ENCODE peak calls at places on chromosome 4, in seven cellular contexts. Z is cardiac fibroblast, V is omental fat pad, L is iris pigment epithelial cell, A is mesothelial cell of epicardium, J is NCI-H510A, Q is GM06990. I is an unnamed sample.

GRCh38 chr4:98967916-98968315 is 27.6 kb upstream of the METAP1 start:
- DNase-seq in Q (no peak), L (no peak), A (no peak), Z (no peak), J (no peak), V (no peak), I (no peak)

GRCh38 chr4:142281999-142282398 is 564.1 kb downstream of the INPP4B start:
- DNase-seq in Z (no peak), Q (no peak), V (no peak), L (no peak), J (no peak), A (no peak), I (peak; percentile 27)

GRCh38 chr4:100782356-100782755 is 264.5 kb upstream of the EMCN start:
- DNase-seq in V (no peak), Z (no peak), J (no peak), Q (no peak), A (no peak), L (no peak), I (no peak)

GRCh38 chr4:3521621-3522325 is 10.4 kb downstream of the LRPAP1 start:
- DNase-seq in J (no peak), Q (no peak), A (no peak), V (no peak), L (no peak), Z (no peak), I (no peak)

GRCh38 chr4:16129336-16129735 is 45.5 kb upstream of the PROM1 start:
- DNase-seq in L (no peak), J (no peak), V (no peak), A (no peak), Z (no peak), Q (no peak), I (no peak)

GRCh38 chr4:180028682-180029081 is 2214.5 kb upstream of the TENM3 start:
- DNase-seq in Q (no peak), L (no peak), Z (peak; percentile 1), J (no peak), A (peak; percentile 50), V (no peak), I (peak; percentile 2)

GRCh38 chr4:111631157-111631999 is 513.9 kb upstream of the FAM241A start:
- DNase-seq in Z (peak; percentile 44), V (no peak), L (peak; percentile 37), J (no peak), Q (no peak), A (no peak), I (no peak)

GRCh38 chr4:126915999-126916625 is 716.6 kb upstream of the INTU start:
- DNase-seq in Q (no peak), J (no peak), Z (no peak), A (no peak), L (no peak), V (no peak), I (no peak)

GRCh38 chr4:75513529-75514130 is 573 bp downstream of the RCHY1 start:
- DNase-seq in J (no peak), A (no peak), L (peak; percentile 20), Q (no peak), V (no peak), Z (peak; percentile 17), I (no peak)

GRCh38 chr4:155950461-155950860 is 3.2 kb downstream of the CTSO start:
- DNase-seq in V (no peak), Q (no peak), J (no peak), L (no peak), Z (no peak), A (no peak), I (no peak)

GRCh38 chr4:120714581-120714980 is 207.9 kb downstream of the PRDM5 start:
- DNase-seq in Q (no peak), A (no peak), Z (no peak), V (no peak), L (peak; percentile 27), J (no peak), I (no peak)

GRCh38 chr4:148542922-148543623 is 100.9 kb upstream of the NR3C2 start:
- DNase-seq in Q (peak; percentile 1), V (no peak), A (no peak), L (peak; percentile 9), Z (peak; percentile 17), J (no peak), I (peak; percentile 24)

GRCh38 chr4:151853034-151853433 is 92.2 kb upstream of the GATB start:
- DNase-seq in L (no peak), Q (no peak), Z (no peak), A (no peak), J (no peak), V (no peak), I (no peak)

GRCh38 chr4:174317531-174317930 is 33.8 kb downstream of the CEP44 start:
- DNase-seq in V (no peak), Z (peak; percentile 49), A (no peak), L (peak; percentile 26), Q (no peak), J (no peak), I (no peak)

GRCh38 chr4:123418486-123418931 is 21.9 kb downstream of the SPRY1 start:
- DNase-seq in L (peak; percentile 97), A (no peak), Q (peak; percentile 30), J (peak; percentile 26), Z (peak; percentile 96), V (no peak), I (peak; percentile 93)

GRCh38 chr4:124777007-124777406 is 64.5 kb upstream of the ANKRD50 start:
- DNase-seq in J (no peak), V (no peak), L (peak; percentile 13), Q (no peak), A (no peak), Z (peak; percentile 9), I (no peak)

GRCh38 chr4:151169223-151169622 is 69.8 kb downstream of the RPS3A start:
- DNase-seq in V (no peak), J (no peak), A (peak; percentile 45), Q (no peak), Z (peak; percentile 95), L (peak; percentile 99), I (no peak)

GRCh38 chr4:185573651-185574199 is 38.4 kb upstream of the PDLIM3 start:
- DNase-seq in A (no peak), Q (no peak), V (no peak), L (peak; percentile 93), Z (peak; percentile 84), J (peak; percentile 62), I (peak; percentile 71)

GRCh38 chr4:142558851-142559250 is 287.2 kb downstream of the INPP4B start:
- DNase-seq in Z (peak; percentile 30), J (no peak), L (peak; percentile 15), A (no peak), Q (no peak), V (no peak), I (no peak)

GRCh38 chr4:88158038-88158359 is 440 bp downstream of the ABCG2 start:
- DNase-seq in V (no peak), Z (no peak), Q (no peak), A (no peak), L (no peak), J (no peak), I (no peak)

GRCh38 chr4:22733816-22734215 is 41.1 kb downstream of the GBA3 start:
- DNase-seq in Z (no peak), L (no peak), J (no peak), A (no peak), Q (no peak), V (no peak), I (no peak)

GRCh38 chr4:38109896-38110295 is 149.7 kb downstream of the PTTG2 start:
- DNase-seq in A (no peak), V (no peak), L (no peak), Z (no peak), J (no peak), Q (no peak), I (no peak)

GRCh38 chr4:95511477-95511876 is 37.3 kb downstream of the UNC5C start:
- DNase-seq in A (no peak), L (no peak), Z (no peak), J (no peak), V (no peak), Q (no peak), I (no peak)

GRCh38 chr4:42344749-42345148 is 52.5 kb upstream of the SHISA3 start:
- DNase-seq in L (no peak), V (no peak), Z (peak; percentile 45), A (no peak), J (no peak), Q (no peak), I (no peak)

GRCh38 chr4:39394706-39395105 is 12.0 kb upstream of the KLB start:
- DNase-seq in V (no peak), Q (no peak), L (no peak), A (no peak), Z (no peak), J (no peak), I (no peak)

GRCh38 chr4:2866891-2867290 is 23.2 kb downstream of the ADD1 start:
- DNase-seq in A (no peak), L (peak; percentile 60), V (no peak), Z (peak; percentile 63), Q (no peak), J (no peak), I (no peak)

GRCh38 chr4:20288047-20288650 is 36.4 kb downstream of the SLIT2 start:
- DNase-seq in V (no peak), A (no peak), L (peak; percentile 50), J (no peak), Q (no peak), Z (peak; percentile 25), I (no peak)

GRCh38 chr4:123351713-123352112 is 44.9 kb upstream of the SPRY1 start:
- DNase-seq in Z (no peak), A (no peak), Q (no peak), V (no peak), L (no peak), J (no peak), I (no peak)

GRCh38 chr4:59393780-59394179 is 1806.3 kb upstream of the ADGRL3 start:
- DNase-seq in V (no peak), A (no peak), Z (no peak), Q (no peak), J (no peak), L (no peak), I (no peak)

GRCh38 chr4:156237192-156237591 is 283.5 kb upstream of the CTSO start:
- DNase-seq in Q (no peak), A (no peak), L (no peak), V (no peak), Z (no peak), J (no peak), I (no peak)

GRCh38 chr4:183402771-183403170 is 41.7 kb upstream of the CDKN2AIP start:
- DNase-seq in A (no peak), L (no peak), Q (no peak), V (no peak), J (no peak), Z (no peak), I (no peak)

GRCh38 chr4:175373031-175373430 is 439.0 kb downstream of the GPM6A start:
- DNase-seq in L (peak; percentile 60), Z (peak; percentile 27), A (no peak), V (no peak), J (no peak), Q (no peak), I (no peak)

GRCh38 chr4:10047967-10048366 is 26.7 kb upstream of the SLC2A9 start:
- DNase-seq in A (no peak), Z (no peak), L (no peak), J (no peak), Q (no peak), V (no peak), I (no peak)

GRCh38 chr4:123547167-123547817 is 150.7 kb downstream of the SPRY1 start:
- DNase-seq in A (peak; percentile 69), Z (no peak), Q (no peak), L (no peak), V (no peak), J (peak; percentile 54), I (peak; percentile 56)

I was measured in mammary epithelial cell.